ENCODE peak calls at places on chromosomes 2 and 18, in four cellular contexts. Z, B, F and N are unnamed samples.

GRCh38 chr2:105652014-105652796 is 92.5 kb upstream of the NCK2 start:
- DNase-seq in Z (no peak), B (no peak), F (no peak), N (peak)

GRCh38 chr2:19806591-19806990 is 95.2 kb downstream of the TTC32 start:
- DNase-seq in Z (no peak), B (no peak), F (no peak), N (no peak)

GRCh38 chr2:235827585-235827992 is 333.7 kb downstream of the AGAP1 start:
- DNase-seq in Z (no peak), B (peak), F (no peak), N (peak)

GRCh38 chr2:96580771-96581170 is 44.2 kb downstream of the ARID5A start:
- DNase-seq in Z (no peak), B (peak), F (no peak), N (no peak)

GRCh38 chr2:23803965-23804542 is 122.9 kb downstream of the ATAD2B start:
- DNase-seq in Z (no peak), B (peak), F (peak), N (peak)

GRCh38 chr2:2174956-2175355 is 156.1 kb downstream of the MYT1L start:
- DNase-seq in Z (no peak), B (no peak), F (no peak), N (no peak)

GRCh38 chr2:43714164-43714563 is 37.9 kb upstream of the C1GALT1C1L start:
- DNase-seq in Z (no peak), B (no peak), F (no peak), N (no peak)

GRCh38 chr2:65576861-65577601 is 144.6 kb upstream of the SPRED2 start:
- DNase-seq in Z (no peak), B (peak), F (no peak), N (peak)

GRCh38 chr2:27216416-27217137 is 592 bp upstream of the CAD start:
- DNase-seq in Z (no peak), B (no peak), F (no peak), N (no peak)

GRCh38 chr2:216992056-216992455 is 132.2 kb upstream of the TNP1 start:
- DNase-seq in Z (no peak), B (no peak), F (peak), N (no peak)

GRCh38 chr18:57741273-57741672 is 61.8 kb downstream of the ATP8B1 start:
- DNase-seq in Z (no peak), B (no peak), F (no peak), N (no peak)

GRCh38 chr2:46776687-46777327 is 138.8 kb downstream of the MCFD2 start:
- DNase-seq in Z (no peak), B (peak), F (no peak), N (peak)